ENCODE peak calls at places on chromosomes 11 and 22, in six cellular contexts. D is bronchial epithelial cell, L is epithelial cell of esophagus, R is cardiac fibroblast, H is pancreas, V is astrocyte. A is an unnamed sample.

GRCh38 chr11:1836011-1836945 is 1.5 kb downstream of the SYT8 start:
- DNase-seq in L (no peak), R (no peak), H (peak; percentile 23), D (no peak), V (no peak), A (no peak)

GRCh38 chr11:2328656-2329354 is 27.0 kb downstream of the TSPAN32 start:
- DNase-seq in V (no peak), L (no peak), D (no peak), H (no peak), R (no peak), A (no peak)

GRCh38 chr11:113690619-113691569 is 15.2 kb downstream of the TMPRSS5 start:
- DNase-seq in L (peak; percentile 89), R (peak; percentile 71), V (peak; percentile 79), D (peak; percentile 76), H (no peak), A (peak; percentile 64)

GRCh38 chr11:108743851-108744250 is 79.0 kb downstream of the DDX10 start:
- DNase-seq in L (no peak), D (no peak), V (peak; percentile 14), H (no peak), R (peak; percentile 9), A (peak; percentile 37)

GRCh38 chr11:75740681-75741080 is 23.0 kb downstream of the MOGAT2 start:
- DNase-seq in R (no peak), L (no peak), D (no peak), V (no peak), H (no peak), A (no peak)

GRCh38 chr11:64448599-64449380 is 89.8 kb downstream of the RPS6KA4 start:
- DNase-seq in H (peak; percentile 88), R (peak; percentile 69), D (peak; percentile 34), V (peak; percentile 22), L (peak; percentile 68), A (peak; percentile 53)

GRCh38 chr11:61827573-61828378 is at the start of gene FADS2:
- DNase-seq in R (peak; percentile 98), V (peak; percentile 94), H (peak; percentile 78), L (peak; percentile 89), D (peak; percentile 74), A (peak; percentile 95)

GRCh38 chr11:86740628-86741488 is 59.5 kb upstream of the PRSS23 start:
- DNase-seq in D (peak; percentile 96), H (peak; percentile 38), R (peak; percentile 99), L (peak; percentile 94), V (peak; percentile 96), A (peak; percentile 97)

GRCh38 chr11:2217211-2218081 is 45.8 kb upstream of the TH start:
- DNase-seq in H (no peak), D (no peak), R (no peak), L (no peak), V (no peak), A (no peak)

GRCh38 chr22:45997077-45997774 is 20.3 kb upstream of the WNT7B start:
- DNase-seq in R (peak; percentile 98), H (peak; percentile 66), L (peak; percentile 43), V (peak; percentile 94), D (peak; percentile 37), A (peak; percentile 99)

GRCh38 chr22:44357962-44358553 is 45.3 kb upstream of the SHISAL1 start:
- DNase-seq in R (no peak), D (no peak), L (no peak), H (no peak), V (peak; percentile 32), A (no peak)

GRCh38 chr22:33470456-33470855 is 412.3 kb upstream of the SYN3 start:
- DNase-seq in R (no peak), V (no peak), H (no peak), D (no peak), L (no peak), A (no peak)

GRCh38 chr11:35558468-35558867 is 33.1 kb upstream of the PAMR1 start:
- DNase-seq in R (no peak), D (peak; percentile 68), V (no peak), L (peak; percentile 56), H (no peak), A (peak; percentile 28)

GRCh38 chr11:12192796-12193514 is 82.6 kb downstream of the MICAL2 start:
- DNase-seq in R (no peak), V (no peak), L (no peak), D (no peak), H (peak; percentile 36), A (no peak)

GRCh38 chr11:57312511-57313021 is 12.2 kb downstream of the TNKS1BP1 start:
- DNase-seq in D (no peak), R (no peak), H (peak; percentile 47), V (no peak), L (no peak), A (no peak)

GRCh38 chr11:108388576-108388975 is 78.8 kb downstream of the C11orf65 start:
- DNase-seq in R (no peak), H (no peak), V (no peak), D (no peak), L (no peak), A (no peak)

GRCh38 chr11:55819330-55819729 is at the start of gene OR5D18:
- DNase-seq in V (no peak), R (no peak), D (no peak), L (no peak), H (no peak), A (no peak)

GRCh38 chr22:41687901-41688364 is 734 bp downstream of the SNU13 start:
- DNase-seq in D (no peak), V (peak; percentile 6), R (peak; percentile 33), L (peak; percentile 26), H (no peak), A (peak; percentile 21)

GRCh38 chr22:37244114-37244921 is at the start of gene RAC2:
- DNase-seq in L (peak; percentile 80), H (peak; percentile 65), V (peak; percentile 39), D (peak; percentile 70), R (peak; percentile 76), A (peak; percentile 55)

GRCh38 chr22:26892401-26893033 is 235.1 kb downstream of the MIAT start:
- DNase-seq in L (peak; percentile 64), H (peak; percentile 53), D (peak; percentile 44), R (no peak), V (no peak), A (peak; percentile 8)

GRCh38 chr11:26278354-26278753 is 53.6 kb upstream of the ANO3 start:
- DNase-seq in H (no peak), V (no peak), R (no peak), L (no peak), D (no peak), A (no peak)

GRCh38 chr11:111624602-111625001 is 22.4 kb downstream of the SIK2 start:
- DNase-seq in V (no peak), D (no peak), L (no peak), R (no peak), H (no peak), A (no peak)

GRCh38 chr22:22752556-22753477 is 108.4 kb downstream of the GGTLC2 start:
- DNase-seq in V (no peak), D (peak; percentile 52), H (peak; percentile 32), R (peak; percentile 89), L (peak; percentile 54), A (peak; percentile 95)

GRCh38 chr11:126059238-126059761 is 3.4 kb downstream of the CDON start:
- DNase-seq in V (no peak), D (no peak), L (no peak), H (no peak), R (no peak), A (no peak)

GRCh38 chr11:126061707-126062678 is 673 bp downstream of the CDON start:
- DNase-seq in D (peak; percentile 45), R (peak; percentile 24), H (peak; percentile 50), L (peak; percentile 56), V (no peak), A (peak; percentile 52)

GRCh38 chr11:126063510-126063858 is 818 bp upstream of the CDON start:
- DNase-seq in R (no peak), L (no peak), V (no peak), H (no peak), D (no peak), A (no peak)

GRCh38 chr11:126060651-126061220 is 1.9 kb downstream of the CDON start:
- DNase-seq in D (no peak), H (no peak), L (no peak), R (no peak), V (no peak), A (no peak)

DNA sequence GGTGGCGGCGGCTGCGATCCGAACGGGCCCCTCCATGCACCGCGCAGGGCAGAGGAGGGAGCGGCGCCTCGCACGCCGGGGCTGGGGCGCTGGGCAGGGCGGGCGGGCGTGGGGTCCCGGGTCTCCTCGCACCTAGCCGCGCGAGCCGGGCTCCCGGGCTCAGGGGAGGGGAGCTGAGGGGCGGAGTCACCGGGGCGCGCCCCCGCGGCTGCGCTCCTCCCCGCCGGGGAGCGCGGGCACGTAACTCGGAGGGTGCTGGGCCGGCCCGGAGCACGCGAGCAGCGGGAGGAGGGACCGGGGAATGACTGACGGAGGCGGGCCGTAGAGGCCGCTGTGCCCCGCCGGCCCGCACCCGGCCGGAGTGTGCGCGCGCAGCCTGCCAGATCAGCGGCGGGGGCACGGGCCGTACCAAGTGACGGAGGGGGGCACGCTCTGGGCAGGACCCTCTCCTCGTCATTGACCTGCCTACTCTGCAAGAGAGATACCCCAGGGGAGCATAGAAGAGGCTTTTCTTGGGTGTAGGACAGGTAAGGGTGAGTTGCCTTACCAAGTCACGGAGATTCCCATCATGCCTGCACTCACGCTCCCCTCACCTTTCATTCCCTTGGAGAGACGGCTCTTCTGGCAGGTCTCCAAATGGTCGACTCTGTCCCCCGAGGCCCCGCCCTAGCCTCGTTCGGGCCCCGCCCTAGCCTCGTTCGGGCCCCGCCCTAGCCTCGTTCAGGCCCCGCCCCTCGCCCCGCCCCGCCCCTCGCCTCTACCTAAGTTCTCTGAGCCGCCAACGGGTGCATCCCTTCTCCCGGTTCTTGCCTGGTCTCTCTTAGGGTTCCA is at the start of gene CDON:
- DNase-seq in R (peak; percentile 92), V (peak; percentile 75), H (peak; percentile 93), D (peak; percentile 71), L (peak; percentile 94), A (peak; percentile 90)
- TF ChIP-seq CTCF in R (no peak), V (no peak), H (no peak), D (peak; percentile 2), L (no peak), A (no peak)

GRCh38 chr11:45333023-45333422 is 46.9 kb upstream of the SYT13 start:
- DNase-seq in L (no peak), V (no peak), R (peak; percentile 8), D (no peak), H (no peak), A (no peak)
- H3K4me3 ChIP-seq in L (no peak overlapping the region), V (no peak overlapping the region), R (peak overlapping the region; percentile 3), D (no peak overlapping the region), H (no peak overlapping the region), A (no peak overlapping the region)

GRCh38 chr11:91041626-91042025 is 818.8 kb upstream of the CHORDC1 start:
- DNase-seq in V (no peak), D (peak; percentile 4), R (peak; percentile 31), L (no peak), H (no peak), A (no peak)
- TF ChIP-seq CTCF in V (no peak), D (no peak), R (no peak), L (no peak), H (no peak), A (no peak)

GRCh38 chr22:20776624-20777405 is 2.9 kb downstream of the SERPIND1 start:
- DNase-seq in H (no peak), D (no peak), R (no peak), L (no peak), V (no peak), A (no peak)

GRCh38 chr22:20774882-20775281 is 969 bp downstream of the SERPIND1 start:
- DNase-seq in D (no peak), H (no peak), R (no peak), V (no peak), L (no peak), A (no peak)

GRCh38 chr22:20775342-20775895 is 1.5 kb downstream of the SERPIND1 start:
- DNase-seq in V (no peak), D (no peak), L (no peak), R (no peak), H (no peak), A (no peak)

GRCh38 chr22:20771918-20772625 is 1.8 kb upstream of the SERPIND1 start:
- DNase-seq in D (no peak), V (no peak), H (no peak), R (no peak), L (no peak), A (no peak)

GRCh38 chr22:20773793-20774212 is at the start of gene SERPIND1:
- DNase-seq in V (no peak), H (no peak), D (no peak), L (no peak), R (no peak), A (no peak)
- H3K4me3 ChIP-seq in V (no peak within 1 kb of the TSS), H (no peak within 1 kb of the TSS), D (no peak within 1 kb of the TSS), L (no peak within 1 kb of the TSS), R (no peak within 1 kb of the TSS), A (no peak within 1 kb of the TSS)

A was measured in fibroblast of mammary gland.